ENCODE peak calls at places on chromosome 3, in nine cellular contexts. H is MM.1S; Z is sciatic nerve; P is sigmoid colon; X is cardiac fibroblast; V is Right ventricle myocardium inferior; Q is GDM1; K is ACHN; N is activated CD4-positive, alpha-beta T cell treated with anti-CD3 and anti-CD28 coated beads, Interleukin-2, amount 50 U/mL, for 24 hours. L is an unnamed sample.

GRCh38 chr3:171462224-171462623 is 2.0 kb upstream of the TNIK start:
- DNase-seq in Q (no peak), V (no peak), P (no peak), X (no peak), H (no peak), Z (no peak), N (no peak), K (no peak), L (no peak)

GRCh38 chr3:119395923-119396358 is 67.5 kb downstream of the TMEM39A start:
- DNase-seq in H (peak), N (no peak), P (no peak), Z (no peak), Q (no peak), K (no peak), X (no peak), V (no peak), L (no peak)

GRCh38 chr3:5115506-5116162 is 6.5 kb upstream of the ARL8B start:
- DNase-seq in Z (no peak), X (no peak), N (no peak), H (peak), Q (no peak), P (peak), K (no peak), V (no peak), L (no peak)

GRCh38 chr3:186239321-186239720 is 122.7 kb downstream of the DGKG start:
- DNase-seq in N (no peak), X (no peak), K (no peak), Z (no peak), P (no peak), H (no peak), Q (no peak), V (no peak), L (no peak)

GRCh38 chr3:44772099-44772442 is 10.5 kb downstream of the KIF15 start:
- DNase-seq in H (no peak), X (no peak), Q (no peak), Z (no peak), V (no peak), K (no peak), P (no peak), N (no peak), L (no peak)

GRCh38 chr3:157810924-157811718 is 295.1 kb downstream of the SHOX2 start:
- DNase-seq in V (no peak), H (peak), K (no peak), Z (no peak), N (no peak), Q (no peak), P (no peak), X (no peak), L (no peak)

GRCh38 chr3:46538803-46539442 is 27.2 kb downstream of the LRRC2 start:
- DNase-seq in K (no peak), N (peak), Z (peak), X (peak), H (peak), Q (peak), P (peak), V (peak), L (peak)

GRCh38 chr3:12663311-12663935 is 494 bp downstream of the RAF1 start:
- DNase-seq in K (peak), Z (peak), P (peak), H (no peak), N (no peak), V (peak), X (no peak), Q (no peak), L (peak)

GRCh38 chr3:66885326-66886000 is 112.6 kb upstream of the KBTBD8 start:
- DNase-seq in Z (no peak), X (peak), V (no peak), Q (no peak), P (no peak), N (no peak), K (peak), H (no peak), L (no peak)

GRCh38 chr3:44223274-44223673 is 18.4 kb upstream of the TOPAZ1 start:
- DNase-seq in Q (no peak), X (no peak), H (no peak), K (no peak), P (no peak), V (no peak), N (no peak), Z (no peak), L (no peak)

GRCh38 chr3:50447290-50447840 is 56.1 kb downstream of the CACNA2D2 start:
- DNase-seq in X (no peak), H (no peak), Q (no peak), P (no peak), N (no peak), K (no peak), Z (no peak), V (peak), L (no peak)

GRCh38 chr3:133303430-133303829 is 96.4 kb upstream of the BFSP2 start:
- DNase-seq in K (no peak), Z (no peak), V (no peak), Q (no peak), P (no peak), X (no peak), N (no peak), H (no peak), L (no peak)

GRCh38 chr3:169052465-169053302 is 610.8 kb downstream of the MECOM start:
- DNase-seq in H (no peak), X (no peak), V (no peak), Q (no peak), P (no peak), N (no peak), K (no peak), Z (no peak), L (no peak)

GRCh38 chr3:101635345-101635744 is 41.6 kb downstream of the ZBTB11 start:
- DNase-seq in Q (no peak), N (no peak), X (no peak), V (no peak), K (no peak), P (no peak), H (no peak), Z (no peak), L (no peak)

GRCh38 chr3:139499536-139499935 is 23.2 kb upstream of the RBP2 start:
- DNase-seq in H (no peak), P (no peak), V (no peak), N (no peak), Q (no peak), K (no peak), X (no peak), Z (no peak), L (no peak)

GRCh38 chr3:186746008-186746407 is 28.8 kb downstream of the KNG1 start:
- DNase-seq in P (no peak), Q (peak), X (peak), K (peak), V (no peak), H (no peak), Z (no peak), N (no peak), L (no peak)

GRCh38 chr3:64440498-64440897 is 215.2 kb upstream of the PRICKLE2 start:
- DNase-seq in V (no peak), X (peak), H (no peak), Z (no peak), K (peak), P (no peak), N (no peak), Q (no peak), L (no peak)

GRCh38 chr3:33089515-33089914 is 7.4 kb downstream of the GLB1 start:
- DNase-seq in X (no peak), N (no peak), H (peak), P (no peak), K (no peak), V (no peak), Q (no peak), Z (no peak), L (no peak)

GRCh38 chr3:43024183-43024865 is 45.2 kb downstream of the GASK1A start:
- DNase-seq in Q (no peak), N (no peak), P (no peak), K (no peak), V (no peak), X (no peak), H (no peak), Z (no peak), L (no peak)

GRCh38 chr3:114408763-114409162 is 114.9 kb downstream of the TIGIT start:
- DNase-seq in K (no peak), H (no peak), P (no peak), V (no peak), X (no peak), Z (no peak), N (no peak), Q (no peak), L (no peak)

GRCh38 chr3:8328971-8329370 is 172.7 kb upstream of the LMCD1 start:
- DNase-seq in Z (no peak), N (no peak), K (no peak), X (no peak), P (no peak), Q (no peak), H (no peak), V (no peak), L (no peak)

GRCh38 chr3:10738688-10739372 is 77.2 kb upstream of the SLC6A11 start:
- DNase-seq in K (peak), P (peak), V (peak), X (peak), N (peak), Z (peak), Q (peak), H (peak), L (peak)

GRCh38 chr3:54870423-54870822 is 57.4 kb downstream of the LRTM1 start:
- DNase-seq in Q (no peak), Z (no peak), N (no peak), H (no peak), V (no peak), X (peak), K (peak), P (no peak), L (no peak)

GRCh38 chr3:113097821-113098516 is 107.2 kb downstream of the GTPBP8 start:
- DNase-seq in N (no peak), X (peak), K (peak), Q (no peak), Z (no peak), H (no peak), V (no peak), P (no peak), L (no peak)

GRCh38 chr3:106745344-106746168 is 631.7 kb upstream of the CCDC54 start:
- DNase-seq in V (no peak), X (peak), Q (no peak), H (no peak), K (no peak), Z (no peak), P (no peak), N (no peak), L (no peak)

GRCh38 chr3:170493712-170494182 is 75.1 kb downstream of the CLDN11 start:
- DNase-seq in V (no peak), X (peak), H (no peak), Z (no peak), P (peak), Q (no peak), N (no peak), K (no peak), L (no peak)

GRCh38 chr3:136733317-136733833 is 18.8 kb downstream of the STAG1 start:
- DNase-seq in K (no peak), P (no peak), Q (no peak), V (no peak), N (no peak), X (peak), H (no peak), Z (no peak), L (no peak)

GRCh38 chr3:30199855-30200254 is 406.5 kb upstream of the TGFBR2 start:
- DNase-seq in H (no peak), X (peak), V (no peak), Q (no peak), N (no peak), P (no peak), K (no peak), Z (no peak), L (no peak)

GRCh38 chr3:17041009-17041408 is 156.3 kb downstream of the PLCL2 start:
- DNase-seq in H (no peak), Q (no peak), K (no peak), P (no peak), V (no peak), Z (no peak), N (no peak), X (no peak), L (no peak)

GRCh38 chr3:4888913-4889846 is 90.1 kb upstream of the BHLHE40 start:
- DNase-seq in X (no peak), H (peak), V (no peak), Z (no peak), K (no peak), N (no peak), P (no peak), Q (peak), L (no peak)

GRCh38 chr3:21260507-21260906 is 490.5 kb downstream of the ZNF385D start:
- DNase-seq in Q (no peak), V (no peak), Z (no peak), H (no peak), X (no peak), K (no peak), P (no peak), N (no peak), L (no peak)

GRCh38 chr3:116280130-116280740 is 165.1 kb downstream of the LSAMP start:
- DNase-seq in X (no peak), V (no peak), Z (no peak), K (no peak), P (no peak), H (no peak), Q (no peak), N (no peak), L (no peak)

GRCh38 chr3:71316378-71316777 is 267.1 kb downstream of the FOXP1 start:
- DNase-seq in X (no peak), K (no peak), Z (no peak), Q (no peak), N (no peak), V (no peak), P (no peak), H (no peak), L (no peak)

GRCh38 chr3:191051037-191051436 is 148.0 kb upstream of the OSTN start:
- DNase-seq in V (no peak), K (peak), H (peak), Q (no peak), Z (no peak), P (no peak), N (no peak), X (peak), L (no peak)

GRCh38 chr3:39109086-39109485 is 1.6 kb downstream of the TTC21A start:
- DNase-seq in Z (no peak), V (no peak), N (no peak), H (no peak), P (no peak), K (no peak), Q (no peak), X (no peak), L (no peak)

GRCh38 chr3:87233805-87234204 is 6.7 kb downstream of the CHMP2B start:
- DNase-seq in N (no peak), V (no peak), X (no peak), P (no peak), K (no peak), Q (no peak), H (no peak), Z (no peak), L (no peak)